ENCODE peak calls at places on chromosome 15, in four cellular contexts. V, T, Z and I are unnamed samples. For H3K36me3 and H3K4me1, the result is how much of the 10 kb centered on the place peaks cover.

GRCh38 chr15:50164458-50164857 is 17.5 kb upstream of the SLC27A2 start:
- DNase-seq in V (no peak), T (no peak), Z (no peak), I (no peak)

GRCh38 chr15:38857814-38858213 is 293.2 kb upstream of the RASGRP1 start:
- DNase-seq in V (no peak), T (no peak), Z (no peak), I (no peak)

GRCh38 chr15:48896775-48897143 is 18.8 kb downstream of the EID1 start:
- DNase-seq in V (no peak), T (no peak), Z (no peak), I (no peak)

GRCh38 chr15:38112406-38112805 is 140.2 kb upstream of the SPRED1 start:
- DNase-seq in V (no peak), T (no peak), Z (no peak), I (no peak)

GRCh38 chr15:80929689-80930088 is 59.9 kb downstream of the MESD start:
- DNase-seq in V (no peak), T (no peak), Z (no peak), I (no peak)

GRCh38 chr15:81255596-81255995 is 58.9 kb downstream of the IL16 start:
- DNase-seq in V (no peak), T (no peak), Z (no peak), I (no peak)

GRCh38 chr15:43920201-43920600 is 93.4 kb downstream of the WDR76 start:
- DNase-seq in V (no peak), T (no peak), Z (no peak), I (no peak)

GRCh38 chr15:100889359-100890058 is 9.9 kb downstream of the ALDH1A3 start:
- DNase-seq in V (no peak), T (peak), Z (peak), I (peak)

GRCh38 chr15:76803049-76803571 is 102.0 kb downstream of the SCAPER start:
- DNase-seq in V (no peak), T (no peak), Z (no peak), I (no peak)

GRCh38 chr15:87743557-87743956 is 513.0 kb downstream of the NTRK3 start:
- DNase-seq in V (no peak), T (no peak), Z (no peak), I (no peak)

GRCh38 chr15:64284037-64284436 is 71.9 kb downstream of the CSNK1G1 start:
- DNase-seq in V (no peak), T (no peak), Z (no peak), I (no peak)

GRCh38 chr15:100834731-100835130 is 44.9 kb upstream of the ALDH1A3 start:
- DNase-seq in V (no peak), T (no peak), Z (no peak), I (no peak)

GRCh38 chr15:80325206-80325605 is 73.2 kb upstream of the CTXND1 start:
- DNase-seq in V (no peak), T (no peak), Z (no peak), I (no peak)

GRCh38 chr15:101313041-101313761 is 18.2 kb upstream of the SNRPA1 start:
- DNase-seq in V (no peak), T (no peak), Z (no peak), I (no peak)

GRCh38 chr15:90889313-90889730 is 5.0 kb downstream of the FES start:
- DNase-seq in V (no peak), T (no peak), Z (no peak), I (no peak)

GRCh38 chr15:37682304-37682703 is 252.1 kb upstream of the TMCO5A start:
- DNase-seq in V (no peak), T (no peak), Z (no peak), I (no peak)

GRCh38 chr15:74144153-74144775 is 13.9 kb downstream of the ISLR2 start:
- DNase-seq in V (no peak), T (no peak), Z (no peak), I (no peak)

GRCh38 chr15:40222146-40222545 is 16.7 kb upstream of the PAK6 start:
- DNase-seq in V (no peak), T (no peak), Z (no peak), I (no peak)

GRCh38 chr15:56984681-56985515 is 66.5 kb downstream of the TCF12 start:
- DNase-seq in V (no peak), T (no peak), Z (no peak), I (no peak)

GRCh38 chr15:78264304-78265136 is at the start of gene DNAJA4:
- DNase-seq in V (no peak), T (peak), Z (peak), I (no peak)
- TF ChIP-seq CTCF in V (no peak), T (no peak), Z (no peak), I (peak)

GRCh38 chr15:95761742-95762141 is 568.8 kb upstream of the NR2F2 start:
- DNase-seq in V (no peak), T (no peak), Z (no peak), I (no peak)
- H3K36me3 ChIP-seq in V (under half), T (under half), Z (under half), I (under half)

GRCh38 chr15:67827561-67828378 is 2.5 kb downstream of the SKOR1 start:
- DNase-seq in V (no peak), T (no peak), Z (peak), I (no peak)
- H3K4me1 ChIP-seq in V (under half), T (under half), Z (under half), I (under half)

DNA sequence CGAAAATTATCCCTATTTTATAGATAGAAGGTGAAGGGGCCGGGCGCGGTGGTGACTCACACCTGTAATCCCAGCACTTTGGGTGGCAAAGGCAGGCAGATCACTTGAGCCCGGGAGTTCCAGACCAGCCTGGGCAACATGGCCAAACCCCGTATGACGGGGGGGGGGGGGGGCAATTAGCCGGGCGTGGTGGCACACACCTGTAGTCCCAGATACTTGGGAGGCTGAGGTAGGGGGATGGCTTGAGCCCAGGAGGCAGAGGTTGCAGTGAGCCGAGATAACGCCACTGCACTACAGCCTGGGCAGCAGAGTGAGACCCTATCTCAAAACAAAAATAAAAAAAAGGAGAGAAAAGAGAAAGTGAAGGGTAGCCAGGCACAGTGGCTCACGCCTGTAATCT is 1.4 kb downstream of the AAGAB start:
- DNase-seq in V (no peak), T (no peak), Z (no peak), I (no peak)
- TF ChIP-seq CTCF in V (no peak), T (no peak), Z (no peak), I (no peak)

GRCh38 chr15:41811432-41812195 is 16.3 kb upstream of the JMJD7 start:
- DNase-seq in V (peak), T (peak), Z (peak), I (no peak)
- H3K36me3 ChIP-seq in V (under half), T (under half), Z (under half), I (half or more)

GRCh38 chr15:41935566-41936020 is 36.8 kb downstream of the EHD4 start:
- DNase-seq in V (no peak), T (no peak), Z (no peak), I (no peak)
- H3K4me1 ChIP-seq in V (half or more), T (under half), Z (under half), I (half or more)

GRCh38 chr15:82831894-82832600 is 22.6 kb downstream of the WHAMM start:
- DNase-seq in V (no peak), T (no peak), Z (no peak), I (no peak)
- TF ChIP-seq CTCF in V (peak), T (no peak), Z (no peak), I (no peak)

DNA sequence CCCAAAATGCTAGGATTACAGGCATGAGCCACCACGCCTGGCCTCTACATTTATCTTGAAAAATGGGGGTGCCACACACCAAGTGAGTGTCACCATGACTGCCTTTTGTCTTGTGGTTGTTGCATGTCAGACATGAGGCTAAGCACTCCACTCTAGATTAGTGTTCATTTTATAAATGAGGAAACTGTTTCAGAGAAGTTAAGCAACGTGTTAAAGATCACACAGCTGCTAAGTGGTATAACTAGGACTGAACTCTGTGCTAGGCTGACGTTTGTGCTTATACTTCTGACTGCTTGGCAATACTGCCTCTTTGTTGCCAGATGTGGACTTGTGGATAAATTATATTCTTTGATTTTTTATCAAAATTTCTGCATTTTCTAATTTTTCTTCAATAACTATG is 50.8 kb upstream of the SMAD6 start:
- DNase-seq in V (no peak), T (no peak), Z (no peak), I (no peak)
- H3K36me3 ChIP-seq in V (under half), T (under half), Z (under half), I (under half)

GRCh38 chr15:36117394-36117793 is 462.0 kb upstream of the CDIN1 start:
- DNase-seq in V (no peak), T (no peak), Z (no peak), I (no peak)
- H3K4me1 ChIP-seq in V (under half), T (under half), Z (under half), I (under half)

DNA sequence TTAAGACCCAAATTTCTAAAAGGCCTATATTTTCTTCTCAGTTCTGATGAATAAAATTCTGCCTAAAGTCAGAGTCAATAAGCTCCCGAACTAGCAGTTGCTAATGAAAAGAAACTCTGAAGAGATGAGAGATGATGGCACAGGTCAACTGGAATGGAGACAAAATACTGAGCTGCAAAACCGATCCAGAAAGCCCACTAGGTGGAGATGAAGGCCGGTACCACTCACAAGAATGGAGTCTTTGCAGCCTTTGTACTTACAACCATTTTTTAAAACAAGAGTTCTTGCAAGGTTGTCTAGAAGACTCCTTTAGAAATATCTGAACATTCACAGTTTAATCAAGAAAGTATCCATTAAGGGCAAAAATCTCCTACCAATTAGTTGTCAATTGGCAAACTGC is 119.9 kb upstream of the TJP1 start:
- DNase-seq in V (no peak), T (no peak), Z (no peak), I (no peak)
- TF ChIP-seq CTCF in V (peak), T (no peak), Z (no peak), I (no peak)